ENCODE peak calls at places on chromosomes 5 and 9, in ten cellular contexts. L is epithelial cell of proximal tubule; O is HT1080; N is T-cell; X is NCI-H2081 treated with DMSO at 0.1 percent for 48 hours; G is activated CD4-positive, alpha-beta T cell treated with anti-CD3 and anti-CD28 coated beads, Interleukin-2, amount 50 U/mL, for 1 hour; U is KBM-7; T is nephron progenitor cell; Q is glutamatergic neuron; S is activated CD8-positive, alpha-beta T cell treated with anti-CD3 and anti-CD28 coated beads for 36 hours. M is an unnamed sample.

GRCh38 chr5:54361683-54362411 is 51.5 kb upstream of the ARL15 start:
- DNase-seq in L (no peak), O (no peak), N (no peak), X (no peak), G (no peak), U (no peak), T (no peak), Q (no peak), S (no peak), M (no peak)

GRCh38 chr9:111412280-111412679 is 71.9 kb downstream of the ECPAS start:
- DNase-seq in L (no peak), O (no peak), N (no peak), X (no peak), G (no peak), U (no peak), T (no peak), Q (no peak), S (no peak), M (no peak)

GRCh38 chr5:78076351-78076750 is 218.1 kb downstream of the AP3B1 start:
- DNase-seq in L (no peak), O (no peak), N (no peak), X (no peak), G (no peak), U (no peak), T (peak; percentile 18), Q (no peak), S (no peak), M (no peak)

GRCh38 chr9:133226219-133227171 is 17.4 kb upstream of the OBP2B start:
- DNase-seq in L (no peak), O (no peak), N (no peak), X (no peak), G (no peak), U (no peak), T (no peak), Q (no peak), S (no peak), M (no peak)

GRCh38 chr9:98450486-98450885 is 195.0 kb upstream of the TBC1D2 start:
- DNase-seq in L (no peak), O (peak; percentile 49), N (no peak), X (no peak), G (no peak), U (no peak), T (no peak), Q (no peak), S (no peak), M (no peak)

GRCh38 chr5:153713913-153714312 is 223.4 kb downstream of the GRIA1 start:
- DNase-seq in L (no peak), O (no peak), N (no peak), X (no peak), G (no peak), U (no peak), T (no peak), Q (no peak), S (no peak), M (no peak)

GRCh38 chr5:72848474-72849428 is 32.3 kb downstream of the TNPO1 start:
- DNase-seq in L (no peak), O (peak; percentile 29), N (peak; percentile 27), X (no peak), G (peak; percentile 33), U (peak; percentile 59), T (peak; percentile 79), Q (peak; percentile 68), S (peak; percentile 62), M (peak; percentile 56)

GRCh38 chr5:181221105-181221791 is 1.8 kb upstream of the TRIM41 start:
- DNase-seq in L (no peak), O (no peak), N (peak; percentile 71), X (no peak), G (peak; percentile 50), U (peak; percentile 81), T (no peak), Q (no peak), S (peak; percentile 85), M (no peak)

GRCh38 chr9:133825555-133826198 is 87.5 kb upstream of the SARDH start:
- DNase-seq in L (no peak), O (no peak), N (no peak), X (no peak), G (no peak), U (no peak), T (no peak), Q (no peak), S (no peak), M (no peak)